ENCODE peak calls at places on chromosomes 4 and X, in eight cellular contexts. F, O, G, I, Z, D, R and A are unnamed samples.

GRCh38 chrX:54473993-54474859 is 21.8 kb downstream of the FGD1 start:
- DNase-seq in F (no peak), O (no peak), G (no peak), I (no peak), Z (no peak), D (no peak), R (peak), A (no peak)

GRCh38 chr4:107824367-107825071 is at the start of gene SGMS2:
- DNase-seq in F (no peak), O (peak), G (peak), I (peak), Z (peak), D (peak), R (peak), A (peak)

GRCh38 chr4:6306299-6306698 is 36.6 kb downstream of the WFS1 start:
- DNase-seq in F (no peak), O (no peak), G (no peak), I (no peak), Z (no peak), D (no peak), R (no peak), A (no peak)

GRCh38 chr4:170388255-170388654 is 298.5 kb upstream of the AADAT start:
- DNase-seq in F (no peak), O (peak), G (peak), I (no peak), Z (no peak), D (no peak), R (no peak), A (no peak)

GRCh38 chr4:122163767-122164166 is 11.6 kb downstream of the BLTP1 start:
- DNase-seq in F (no peak), O (no peak), G (no peak), I (no peak), Z (no peak), D (no peak), R (no peak), A (no peak)

GRCh38 chr4:1644906-1645657 is 39.0 kb downstream of the FAM53A start:
- DNase-seq in F (no peak), O (no peak), G (no peak), I (no peak), Z (no peak), D (peak), R (peak), A (no peak)

GRCh38 chr4:126738926-126739325 is 893.8 kb upstream of the INTU start:
- DNase-seq in F (no peak), O (no peak), G (peak), I (no peak), Z (no peak), D (no peak), R (no peak), A (no peak)

GRCh38 chr4:153804742-153805141 is 15.9 kb upstream of the SFRP2 start:
- DNase-seq in F (no peak), O (no peak), G (no peak), I (no peak), Z (no peak), D (no peak), R (no peak), A (no peak)

GRCh38 chr4:184275766-184276165 is 58.1 kb upstream of the ENPP6 start:
- DNase-seq in F (no peak), O (no peak), G (peak), I (no peak), Z (no peak), D (no peak), R (no peak), A (no peak)